ENCODE peak calls at places on chromosomes 11 and 22, in seven cellular contexts. V, T, S, D, P, O and Z are unnamed samples.

GRCh38 chr22:49090853-49091135 is 736.9 kb downstream of the BRD1 start:
- DNase-seq in V (no peak), T (no peak), S (no peak), D (no peak), P (no peak), O (no peak), Z (no peak)

GRCh38 chr11:79403839-79404238 is 37.0 kb downstream of the TENM4 start:
- DNase-seq in V (no peak), T (no peak), S (no peak), D (no peak), P (no peak), O (no peak), Z (no peak)

GRCh38 chr22:27745809-27746208 is 55.7 kb downstream of the MN1 start:
- DNase-seq in V (no peak), T (no peak), S (no peak), D (no peak), P (no peak), O (no peak), Z (no peak)

GRCh38 chr11:102603576-102603975 is 21.6 kb downstream of the MMP20 start:
- DNase-seq in V (no peak), T (no peak), S (no peak), D (no peak), P (no peak), O (no peak), Z (no peak)

GRCh38 chr11:19605500-19606371 is 106.9 kb upstream of the NAV2 start:
- DNase-seq in V (no peak), T (no peak), S (no peak), D (peak; percentile 30), P (no peak), O (no peak), Z (no peak)

GRCh38 chr11:12824281-12825041 is 150.2 kb downstream of the TEAD1 start:
- DNase-seq in V (peak; percentile 50), T (peak; percentile 46), S (no peak), D (no peak), P (no peak), O (no peak), Z (no peak)

GRCh38 chr11:1051356-1052132 is 15.0 kb upstream of the MUC6 start:
- DNase-seq in V (peak; percentile 45), T (no peak), S (no peak), D (no peak), P (no peak), O (no peak), Z (no peak)

GRCh38 chr11:106399075-106399500 is 321.6 kb downstream of the AASDHPPT start:
- DNase-seq in V (no peak), T (peak; percentile 15), S (peak; percentile 23), D (peak; percentile 71), P (peak; percentile 36), O (peak; percentile 47), Z (peak; percentile 26)

GRCh38 chr11:68780829-68781228 is 29.5 kb upstream of the TESMIN start:
- DNase-seq in V (peak; percentile 84), T (peak; percentile 47), S (no peak), D (no peak), P (peak; percentile 4), O (no peak), Z (no peak)

GRCh38 chr11:44625759-44626523 is 60.5 kb downstream of the CD82 start:
- DNase-seq in V (peak; percentile 40), T (no peak), S (no peak), D (peak; percentile 15), P (no peak), O (no peak), Z (no peak)

GRCh38 chr11:70281114-70281729 is 10.7 kb downstream of the PPFIA1 start:
- DNase-seq in V (no peak), T (peak; percentile 18), S (no peak), D (peak; percentile 41), P (no peak), O (no peak), Z (peak; percentile 48)

GRCh38 chr11:2526808-2527381 is 82.1 kb downstream of the KCNQ1 start:
- DNase-seq in V (peak; percentile 87), T (peak; percentile 29), S (peak; percentile 37), D (peak; percentile 21), P (no peak), O (no peak), Z (no peak)

GRCh38 chr11:111460752-111461305 is 51.4 kb downstream of the BTG4 start:
- DNase-seq in V (no peak), T (no peak), S (no peak), D (no peak), P (no peak), O (no peak), Z (no peak)

GRCh38 chr22:43731986-43732385 is 80.1 kb downstream of the EFCAB6 start:
- DNase-seq in V (no peak), T (no peak), S (no peak), D (no peak), P (no peak), O (no peak), Z (no peak)

GRCh38 chr22:29225422-29226090 is 19.9 kb downstream of the EMID1 start:
- DNase-seq in V (peak; percentile 34), T (peak; percentile 80), S (peak; percentile 60), D (peak; percentile 49), P (no peak), O (no peak), Z (peak; percentile 35)

GRCh38 chr11:9972917-9973504 is 309.1 kb downstream of the SWAP70 start:
- DNase-seq in V (no peak), T (peak; percentile 35), S (no peak), D (peak; percentile 31), P (peak; percentile 16), O (peak; percentile 63), Z (no peak)

GRCh38 chr11:119373917-119374631 is 7.4 kb downstream of the USP2 start:
- DNase-seq in V (peak; percentile 85), T (peak; percentile 79), S (peak; percentile 52), D (peak; percentile 76), P (no peak), O (peak; percentile 52), Z (no peak)

GRCh38 chr11:115518983-115519382 is 14.8 kb upstream of the CADM1 start:
- DNase-seq in V (no peak), T (no peak), S (no peak), D (no peak), P (no peak), O (no peak), Z (no peak)

GRCh38 chr22:48783821-48784266 is 1043.8 kb downstream of the BRD1 start:
- DNase-seq in V (no peak), T (no peak), S (peak; percentile 2), D (no peak), P (no peak), O (no peak), Z (no peak)

GRCh38 chr11:19777032-19777341 is 64.3 kb downstream of the NAV2 start:
- DNase-seq in V (no peak), T (peak; percentile 71), S (no peak), D (no peak), P (no peak), O (peak; percentile 38), Z (no peak)

DNA sequence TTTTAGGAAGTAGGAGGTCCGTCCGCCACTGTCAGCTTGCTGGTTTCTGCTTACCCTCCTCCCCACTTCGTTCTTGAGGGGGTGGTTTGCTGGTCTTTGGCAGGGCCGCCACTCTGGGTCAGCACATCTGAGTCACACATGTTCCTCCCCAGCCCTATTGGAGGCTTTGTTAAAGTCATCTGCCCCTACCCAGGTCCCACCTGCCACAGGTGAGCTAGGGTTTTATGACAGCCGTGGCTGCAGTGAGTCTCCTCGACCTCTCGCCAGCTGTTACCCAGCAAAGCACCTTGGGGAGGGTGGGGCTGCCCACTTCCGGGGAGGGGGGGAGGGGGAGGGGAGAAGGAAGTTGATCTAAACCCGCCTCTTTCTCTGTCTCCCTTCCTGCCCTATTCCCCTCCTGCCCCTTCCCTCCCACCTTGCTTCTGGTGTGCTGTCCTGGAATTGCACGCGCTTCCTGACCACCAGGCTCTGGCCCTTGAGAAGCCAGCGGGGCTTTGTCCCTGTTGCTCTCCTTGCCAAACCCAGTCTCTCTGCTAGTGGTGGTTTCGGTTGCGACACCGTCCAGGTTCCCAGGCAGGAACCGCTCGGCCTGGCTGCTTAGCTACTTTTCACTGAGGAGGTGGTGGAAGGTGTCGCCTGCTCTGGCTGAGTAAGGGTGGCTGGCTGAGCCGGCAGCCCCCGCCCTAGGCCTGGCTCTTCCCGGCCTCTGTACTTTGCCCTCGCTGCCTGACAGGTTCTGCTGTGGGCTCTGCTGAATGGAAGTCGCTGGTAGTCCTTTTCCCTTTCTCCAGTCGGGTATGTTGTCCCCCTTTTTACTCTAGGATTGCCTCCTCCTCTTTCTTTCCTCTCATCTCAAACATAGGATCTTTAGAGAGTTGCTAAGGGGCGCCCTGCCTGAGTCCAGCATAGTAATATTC is 28.5 kb downstream of the RCOR2 start:
- DNase-seq in V (peak; percentile 88), T (peak; percentile 87), S (no peak), D (peak; percentile 58), P (no peak), O (no peak), Z (no peak)
- TF ChIP-seq POLR2A in V (peak; percentile 71), T (peak; percentile 54), S (no peak), D (no peak), P (no peak), O (no peak), Z (no peak)

GRCh38 chr22:33796494-33796893 is 123.8 kb downstream of the LARGE1 start:
- DNase-seq in V (no peak), T (no peak), S (no peak), D (no peak), P (no peak), O (no peak), Z (no peak)

GRCh38 chr22:33803371-33803770 is 116.9 kb downstream of the LARGE1 start:
- DNase-seq in V (no peak), T (no peak), S (no peak), D (peak; percentile 65), P (no peak), O (no peak), Z (peak; percentile 21)

GRCh38 chr22:33803883-33804282 is 116.4 kb downstream of the LARGE1 start:
- DNase-seq in V (no peak), T (no peak), S (no peak), D (no peak), P (no peak), O (no peak), Z (no peak)

GRCh38 chr22:33793464-33793863 is 126.8 kb downstream of the LARGE1 start:
- DNase-seq in V (no peak), T (no peak), S (no peak), D (no peak), P (no peak), O (no peak), Z (no peak)

DNA sequence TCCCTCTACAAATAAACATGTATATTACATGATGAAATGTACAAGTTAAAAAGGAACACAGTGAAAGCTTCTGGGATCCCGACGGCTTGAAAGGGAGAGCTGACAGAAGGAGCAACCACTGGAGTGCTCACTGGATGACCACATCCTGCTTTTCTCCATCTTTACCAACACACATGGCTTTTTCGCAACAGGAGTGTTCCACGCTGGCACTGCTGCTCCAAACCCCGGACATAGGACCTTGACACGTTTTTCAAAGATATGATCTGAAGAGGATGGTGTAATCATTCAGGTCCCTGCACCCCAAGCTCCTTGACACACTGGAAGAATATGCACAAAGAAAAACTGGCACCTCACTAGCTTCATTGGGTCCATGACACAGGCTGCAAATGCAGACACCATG is 121.9 kb downstream of the LARGE1 start:
- DNase-seq in V (no peak), T (no peak), S (no peak), D (no peak), P (no peak), O (no peak), Z (no peak)
- TF ChIP-seq POLR2A in V (no peak), T (no peak), S (no peak), D (no peak), P (no peak), O (no peak), Z (no peak)

GRCh38 chr11:65894034-65894591 is 3.6 kb downstream of the CCDC85B start:
- DNase-seq in V (no peak), T (no peak), S (no peak), D (peak; percentile 39), P (no peak), O (no peak), Z (no peak)
- TF ChIP-seq POLR2A in V (no peak), T (peak; percentile 18), S (no peak), D (no peak), P (no peak), O (no peak), Z (no peak)

GRCh38 chr11:116833816-116834534 is 3.4 kb downstream of the APOA1 start:
- DNase-seq in V (peak; percentile 63), T (peak; percentile 47), S (no peak), D (no peak), P (no peak), O (no peak), Z (no peak)
- TF ChIP-seq POLR2A in V (no peak), T (no peak), S (no peak), D (no peak), P (no peak), O (no peak), Z (no peak)